ENCODE peak calls at places on chromosomes 12 and 14, in six cellular contexts. One of them, this sample, is unnamed.

GRCh38 chr14:24178399-24179178 is 6.7 kb downstream of the REC8 start:
- DNase-seq in choroid plexus epithelial cell: no peak
- DNase-seq in neural crest cell: no peak
- DNase-seq in activated B cell treated with CpG ODN at 0.5 μM for 24 hours: no peak
- DNase-seq in activated CD4-positive, alpha-beta T cell treated with anti-CD3 and anti-CD28 coated beads for 4 hours: no peak
- DNase-seq in ovary: no peak
- DNase-seq in this sample: no peak

GRCh38 chr12:123398177-123398916 is 14.4 kb downstream of the KMT5A start:
- DNase-seq in activated B cell treated with CpG ODN at 0.5 μM for 24 hours: no peak
- DNase-seq in choroid plexus epithelial cell: peak
- DNase-seq in neural crest cell: no peak
- DNase-seq in ovary: peak
- DNase-seq in activated CD4-positive, alpha-beta T cell treated with anti-CD3 and anti-CD28 coated beads for 4 hours: no peak
- DNase-seq in this sample: no peak

GRCh38 chr12:108907861-108908302 is 28.0 kb downstream of the DAO start:
- DNase-seq in ovary: no peak
- DNase-seq in activated CD4-positive, alpha-beta T cell treated with anti-CD3 and anti-CD28 coated beads for 4 hours: no peak
- DNase-seq in neural crest cell: no peak
- DNase-seq in activated B cell treated with CpG ODN at 0.5 μM for 24 hours: no peak
- DNase-seq in choroid plexus epithelial cell: peak
- DNase-seq in this sample: no peak

GRCh38 chr12:82698959-82699358 is 12.3 kb downstream of the TMTC2 start:
- DNase-seq in ovary: no peak
- DNase-seq in activated B cell treated with CpG ODN at 0.5 μM for 24 hours: no peak
- DNase-seq in choroid plexus epithelial cell: no peak
- DNase-seq in activated CD4-positive, alpha-beta T cell treated with anti-CD3 and anti-CD28 coated beads for 4 hours: no peak
- DNase-seq in neural crest cell: no peak
- DNase-seq in this sample: no peak

GRCh38 chr12:12874014-12874413 is 17.3 kb upstream of the GPRC5A start:
- DNase-seq in activated CD4-positive, alpha-beta T cell treated with anti-CD3 and anti-CD28 coated beads for 4 hours: no peak
- DNase-seq in activated B cell treated with CpG ODN at 0.5 μM for 24 hours: no peak
- DNase-seq in neural crest cell: no peak
- DNase-seq in ovary: no peak
- DNase-seq in choroid plexus epithelial cell: no peak
- DNase-seq in this sample: no peak

GRCh38 chr12:30679250-30679649 is 16.4 kb downstream of the IPO8 start:
- DNase-seq in activated B cell treated with CpG ODN at 0.5 μM for 24 hours: no peak
- DNase-seq in choroid plexus epithelial cell: no peak
- DNase-seq in neural crest cell: no peak
- DNase-seq in ovary: no peak
- DNase-seq in activated CD4-positive, alpha-beta T cell treated with anti-CD3 and anti-CD28 coated beads for 4 hours: no peak
- DNase-seq in this sample: no peak

GRCh38 chr12:70853326-70853725 is 67.2 kb downstream of the PTPRR start:
- DNase-seq in neural crest cell: no peak
- DNase-seq in activated CD4-positive, alpha-beta T cell treated with anti-CD3 and anti-CD28 coated beads for 4 hours: no peak
- DNase-seq in ovary: no peak
- DNase-seq in activated B cell treated with CpG ODN at 0.5 μM for 24 hours: no peak
- DNase-seq in choroid plexus epithelial cell: peak
- DNase-seq in this sample: no peak

GRCh38 chr14:21267886-21268611 is 1.2 kb downstream of the HNRNPC start:
- DNase-seq in activated CD4-positive, alpha-beta T cell treated with anti-CD3 and anti-CD28 coated beads for 4 hours: peak
- DNase-seq in neural crest cell: no peak
- DNase-seq in choroid plexus epithelial cell: peak
- DNase-seq in ovary: no peak
- DNase-seq in activated B cell treated with CpG ODN at 0.5 μM for 24 hours: no peak
- DNase-seq in this sample: no peak

GRCh38 chr12:4214912-4215861 is 58.4 kb upstream of the CCND2 start:
- DNase-seq in choroid plexus epithelial cell: peak
- DNase-seq in ovary: no peak
- DNase-seq in neural crest cell: no peak
- DNase-seq in activated B cell treated with CpG ODN at 0.5 μM for 24 hours: peak
- DNase-seq in activated CD4-positive, alpha-beta T cell treated with anti-CD3 and anti-CD28 coated beads for 4 hours: no peak
- DNase-seq in this sample: peak

GRCh38 chr14:70515796-70516195 is 19.0 kb downstream of the ADAM20 start:
- DNase-seq in activated CD4-positive, alpha-beta T cell treated with anti-CD3 and anti-CD28 coated beads for 4 hours: no peak
- DNase-seq in activated B cell treated with CpG ODN at 0.5 μM for 24 hours: no peak
- DNase-seq in neural crest cell: no peak
- DNase-seq in choroid plexus epithelial cell: no peak
- DNase-seq in ovary: no peak
- DNase-seq in this sample: no peak

GRCh38 chr14:75295061-75295461 is 16.4 kb downstream of the FOS start:
- DNase-seq in neural crest cell: peak
- DNase-seq in ovary: peak
- DNase-seq in activated B cell treated with CpG ODN at 0.5 μM for 24 hours: no peak
- DNase-seq in activated CD4-positive, alpha-beta T cell treated with anti-CD3 and anti-CD28 coated beads for 4 hours: no peak
- DNase-seq in choroid plexus epithelial cell: peak
- DNase-seq in this sample: no peak

GRCh38 chr12:45637706-45638105 is 91.8 kb upstream of the ARID2 start:
- DNase-seq in neural crest cell: no peak
- DNase-seq in activated CD4-positive, alpha-beta T cell treated with anti-CD3 and anti-CD28 coated beads for 4 hours: no peak
- DNase-seq in activated B cell treated with CpG ODN at 0.5 μM for 24 hours: no peak
- DNase-seq in ovary: no peak
- DNase-seq in choroid plexus epithelial cell: peak
- DNase-seq in this sample: no peak

GRCh38 chr12:29414368-29414767 is 33.4 kb upstream of the ERGIC2 start:
- DNase-seq in activated CD4-positive, alpha-beta T cell treated with anti-CD3 and anti-CD28 coated beads for 4 hours: no peak
- DNase-seq in activated B cell treated with CpG ODN at 0.5 μM for 24 hours: no peak
- DNase-seq in ovary: no peak
- DNase-seq in neural crest cell: no peak
- DNase-seq in choroid plexus epithelial cell: peak
- DNase-seq in this sample: no peak

GRCh38 chr12:54232790-54233189 is 44.0 kb upstream of the SMUG1 start:
- DNase-seq in activated CD4-positive, alpha-beta T cell treated with anti-CD3 and anti-CD28 coated beads for 4 hours: no peak
- DNase-seq in choroid plexus epithelial cell: peak
- DNase-seq in activated B cell treated with CpG ODN at 0.5 μM for 24 hours: no peak
- DNase-seq in neural crest cell: no peak
- DNase-seq in ovary: no peak
- DNase-seq in this sample: no peak

GRCh38 chr12:83958997-83959396 is 953.6 kb downstream of the SLC6A15 start:
- DNase-seq in activated CD4-positive, alpha-beta T cell treated with anti-CD3 and anti-CD28 coated beads for 4 hours: no peak
- DNase-seq in neural crest cell: no peak
- DNase-seq in activated B cell treated with CpG ODN at 0.5 μM for 24 hours: no peak
- DNase-seq in choroid plexus epithelial cell: peak
- DNase-seq in ovary: no peak
- DNase-seq in this sample: no peak

This sample was measured in type B pancreatic cell.